ENCODE peak calls at places on chromosomes 7 and 10, in nine cellular contexts. N is GM04504; X is T-helper 1 cell; C is activated CD8-positive, alpha-beta memory T cell treated with anti-CD3 and anti-CD28 coated beads for 4 hours; B is effector memory CD4-positive, alpha-beta T cell; E is renal cortical epithelial cell; T is colonic mucosa; S is stimulated activated CD8-positive, alpha-beta memory T cell treated with anti-CD3 and anti-CD28 coated beads, Interleukin-2, amount 100 ng/mL, for 48 hours; O is MG63. J is an unnamed sample.

GRCh38 chr7:131972251-131972650 is 415.8 kb upstream of the PODXL start:
- DNase-seq in N (no peak), X (no peak), C (no peak), B (no peak), E (no peak), T (no peak), S (no peak), O (no peak), J (no peak)

GRCh38 chr7:57179776-57180415 is 47.7 kb upstream of the ZNF479 start:
- DNase-seq in N (no peak), X (no peak), C (no peak), B (no peak), E (no peak), T (no peak), S (no peak), O (no peak), J (no peak)

GRCh38 chr10:12975906-12976305 is 25.6 kb downstream of the CCDC3 start:
- DNase-seq in N (no peak), X (no peak), C (no peak), B (no peak), E (no peak), T (no peak), S (no peak), O (no peak), J (no peak)

GRCh38 chr10:12390733-12391132 is 41.4 kb downstream of the CAMK1D start:
- DNase-seq in N (no peak), X (no peak), C (no peak), B (no peak), E (no peak), T (no peak), S (no peak), O (peak; percentile 80), J (no peak)

GRCh38 chr7:45143616-45144015 is 14.0 kb upstream of the RAMP3 start:
- DNase-seq in N (no peak), X (no peak), C (no peak), B (no peak), E (peak; percentile 24), T (no peak), S (no peak), O (no peak), J (no peak)

GRCh38 chr7:495326-495725 is 24.3 kb downstream of the PDGFA start:
- DNase-seq in N (no peak), X (no peak), C (no peak), B (no peak), E (no peak), T (no peak), S (no peak), O (no peak), J (no peak)

GRCh38 chr7:93231264-93231663 is 902 bp upstream of the VPS50 start:
- DNase-seq in N (no peak), X (no peak), C (no peak), B (no peak), E (no peak), T (no peak), S (no peak), O (no peak), J (no peak)

GRCh38 chr10:72893136-72893798 is at the start of gene OIT3:
- DNase-seq in N (no peak), X (no peak), C (no peak), B (no peak), E (no peak), T (no peak), S (no peak), O (no peak), J (no peak)

GRCh38 chr7:41573881-41574280 is 129.0 kb downstream of the INHBA start:
- DNase-seq in N (no peak), X (no peak), C (no peak), B (no peak), E (no peak), T (no peak), S (no peak), O (no peak), J (no peak)

GRCh38 chr7:154451480-154452457 is 399.6 kb downstream of the DPP6 start:
- DNase-seq in N (no peak), X (no peak), C (no peak), B (no peak), E (no peak), T (no peak), S (no peak), O (no peak), J (no peak)

GRCh38 chr10:14072541-14072940 is 258.2 kb downstream of the FRMD4A start:
- DNase-seq in N (no peak), X (no peak), C (no peak), B (no peak), E (no peak), T (no peak), S (no peak), O (no peak), J (no peak)

GRCh38 chr10:66837335-66837734 is 88.5 kb upstream of the LRRTM3 start:
- DNase-seq in N (no peak), X (no peak), C (no peak), B (no peak), E (peak; percentile 81), T (no peak), S (no peak), O (no peak), J (no peak)

GRCh38 chr10:8978100-8978499 is 923.6 kb downstream of the GATA3 start:
- DNase-seq in N (no peak), X (no peak), C (no peak), B (no peak), E (no peak), T (no peak), S (no peak), O (no peak), J (no peak)

GRCh38 chr7:143407296-143408246 is 1.1 kb downstream of the EPHA1 start:
- DNase-seq in N (no peak), X (peak; percentile 38), C (no peak), B (peak; percentile 47), E (peak; percentile 35), T (no peak), S (no peak), O (no peak), J (peak; percentile 36)

GRCh38 chr7:85508642-85509429 is 322.0 kb upstream of the SEMA3D start:
- DNase-seq in N (peak; percentile 75), X (no peak), C (no peak), B (no peak), E (peak; percentile 50), T (no peak), S (no peak), O (no peak), J (no peak)

GRCh38 chr7:101792051-101792651 is 25.3 kb upstream of the CUX1 start:
- DNase-seq in N (peak; percentile 75), X (no peak), C (no peak), B (no peak), E (peak; percentile 85), T (no peak), S (no peak), O (peak; percentile 80), J (no peak)

GRCh38 chr7:29639887-29640600 is 76.4 kb downstream of the PRR15 start:
- DNase-seq in N (no peak), X (no peak), C (no peak), B (no peak), E (no peak), T (no peak), S (no peak), O (no peak), J (no peak)

GRCh38 chr7:79452495-79453265 is 787 bp downstream of the MAGI2 start:
- DNase-seq in N (no peak), X (no peak), C (no peak), B (no peak), E (no peak), T (peak; percentile 20), S (no peak), O (peak; percentile 24), J (no peak)

GRCh38 chr7:26284477-26284876 is 7.2 kb upstream of the SNX10 start:
- DNase-seq in N (no peak), X (no peak), C (no peak), B (no peak), E (no peak), T (no peak), S (no peak), O (no peak), J (no peak)

GRCh38 chr7:151736403-151736909 is 140.5 kb downstream of the PRKAG2 start:
- DNase-seq in N (peak; percentile 90), X (no peak), C (no peak), B (no peak), E (peak; percentile 96), T (peak; percentile 34), S (no peak), O (peak; percentile 82), J (no peak)

GRCh38 chr10:132165416-132165980 is 21.2 kb upstream of the DPYSL4 start:
- DNase-seq in N (no peak), X (no peak), C (no peak), B (no peak), E (no peak), T (no peak), S (no peak), O (no peak), J (no peak)

GRCh38 chr7:1938788-1939433 is 268.8 kb downstream of the ELFN1 start:
- DNase-seq in N (no peak), X (no peak), C (no peak), B (no peak), E (no peak), T (no peak), S (no peak), O (no peak), J (no peak)